ENCODE peak calls at places on chromosomes 12 and 14, in nine cellular contexts. W is sciatic nerve; G is activated T-cell treated with anti-CD3 and anti-CD28 coated beads, Interleukin-2, amount 50 U/mL, for 4 hours; X is PC-3; K is AG10803; H is dermis blood vessel endothelial cell; B is stimulated activated CD4-positive, alpha-beta T cell treated with anti-CD3 and anti-CD28 coated beads, TNF-alpha, amount 100 ng/mL, for 1 hour; T is activated naive CD8-positive, alpha-beta T cell treated with anti-CD3 and anti-CD28 coated beads, Interleukin-2, amount 50 U/mL, for 24 hours; A is KBM-7. J is an unnamed sample.

GRCh38 chr14:61519106-61519505 is 176.2 kb upstream of the HIF1A start:
- DNase-seq in W (no peak), G (no peak), X (no peak), K (no peak), H (no peak), B (no peak), T (no peak), A (no peak), J (no peak)

GRCh38 chr12:6928703-6929407 is 1.1 kb downstream of the ATN1 start:
- DNase-seq in W (no peak), G (no peak), X (no peak), K (no peak), H (no peak), B (no peak), T (no peak), A (no peak), J (no peak)

GRCh38 chr12:105820407-105821140 is 318.2 kb downstream of the NUAK1 start:
- DNase-seq in W (peak; percentile 62), G (no peak), X (no peak), K (peak; percentile 98), H (no peak), B (no peak), T (no peak), A (no peak), J (no peak)

GRCh38 chr12:115255962-115256361 is 572.0 kb upstream of the TBX3 start:
- DNase-seq in W (no peak), G (no peak), X (no peak), K (no peak), H (no peak), B (no peak), T (no peak), A (no peak), J (no peak)

GRCh38 chr14:89773644-89774316 is 180.8 kb downstream of the EFCAB11 start:
- DNase-seq in W (no peak), G (peak; percentile 54), X (peak; percentile 33), K (no peak), H (peak; percentile 71), B (peak; percentile 18), T (peak; percentile 66), A (peak; percentile 80), J (peak; percentile 85)

GRCh38 chr14:31057701-31058364 is 31.7 kb upstream of the STRN3 start:
- DNase-seq in W (no peak), G (no peak), X (no peak), K (no peak), H (no peak), B (no peak), T (no peak), A (no peak), J (no peak)

GRCh38 chr14:76863724-76864407 is 37.7 kb downstream of the LRRC74A start:
- DNase-seq in W (peak; percentile 66), G (no peak), X (no peak), K (no peak), H (peak; percentile 73), B (no peak), T (no peak), A (peak; percentile 92), J (no peak)

GRCh38 chr12:31508436-31509150 is 82.3 kb downstream of the DENND5B start:
- DNase-seq in W (no peak), G (no peak), X (no peak), K (no peak), H (peak; percentile 23), B (no peak), T (no peak), A (no peak), J (no peak)

GRCh38 chr12:81757731-81758325 is 1.3 kb downstream of the PPFIA2 start:
- DNase-seq in W (no peak), G (no peak), X (no peak), K (no peak), H (no peak), B (no peak), T (no peak), A (no peak), J (no peak)

GRCh38 chr12:6133642-6134041 is 9.2 kb upstream of the VWF start:
- DNase-seq in W (no peak), G (no peak), X (no peak), K (no peak), H (no peak), B (no peak), T (no peak), A (no peak), J (no peak)

GRCh38 chr12:107794451-107794850 is 19.9 kb downstream of the ASCL4 start:
- DNase-seq in W (no peak), G (no peak), X (no peak), K (no peak), H (no peak), B (no peak), T (no peak), A (no peak), J (no peak)

GRCh38 chr12:49537709-49538601 is 875 bp upstream of the KCNH3 start:
- DNase-seq in W (peak; percentile 58), G (peak; percentile 41), X (peak; percentile 15), K (no peak), H (no peak), B (no peak), T (peak; percentile 37), A (peak; percentile 48), J (no peak)

GRCh38 chr12:110563702-110564470 is 19.2 kb downstream of the PPTC7 start:
- DNase-seq in W (no peak), G (no peak), X (peak; percentile 19), K (peak; percentile 69), H (peak; percentile 20), B (no peak), T (no peak), A (no peak), J (no peak)

GRCh38 chr14:69038449-69039286 is 59.6 kb upstream of the ACTN1 start:
- DNase-seq in W (no peak), G (no peak), X (no peak), K (peak; percentile 78), H (peak; percentile 95), B (no peak), T (no peak), A (no peak), J (peak; percentile 88)

GRCh38 chr12:53344824-53345485 is 8.8 kb upstream of the SP7 start:
- DNase-seq in W (peak; percentile 89), G (peak; percentile 68), X (peak; percentile 59), K (peak; percentile 72), H (peak; percentile 78), B (peak; percentile 41), T (peak; percentile 80), A (peak; percentile 79), J (peak; percentile 66)

GRCh38 chr12:92446082-92446460 is 256.7 kb upstream of the PLEKHG7 start:
- DNase-seq in W (no peak), G (no peak), X (peak; percentile 22), K (no peak), H (no peak), B (no peak), T (no peak), A (no peak), J (no peak)

GRCh38 chr12:49921936-49922335 is 18.2 kb upstream of the FAIM2 start:
- DNase-seq in W (no peak), G (no peak), X (no peak), K (no peak), H (no peak), B (no peak), T (no peak), A (no peak), J (no peak)

GRCh38 chr12:53739285-53740129 is 12.3 kb upstream of the CALCOCO1 start:
- DNase-seq in W (no peak), G (no peak), X (no peak), K (peak; percentile 22), H (no peak), B (no peak), T (no peak), A (no peak), J (no peak)

GRCh38 chr14:54512393-54512792 is 2.7 kb downstream of the CGRRF1 start:
- DNase-seq in W (no peak), G (no peak), X (no peak), K (no peak), H (no peak), B (no peak), T (no peak), A (no peak), J (no peak)